ENCODE peak calls at places on chromosomes 7 and 10, in four cellular contexts. P is fibroblast of the aortic adventitia, J is choroid plexus epithelial cell, U is SK-N-SH. S is an unnamed sample.

GRCh38 chr7:109901916-109902315 is 1189.0 kb upstream of the LRRN3 start:
- DNase-seq in P (peak), J (no peak), U (no peak), S (peak)

GRCh38 chr10:86958109-86958830 is at the start of gene SNCG:
- DNase-seq in P (no peak), J (peak), U (no peak), S (peak)

GRCh38 chr7:123538189-123538714 is 3.9 kb upstream of the IQUB start:
- DNase-seq in P (peak), J (peak), U (no peak), S (peak)

GRCh38 chr7:44634839-44635591 is 28.6 kb downstream of the OGDH start:
- DNase-seq in P (peak), J (no peak), U (no peak), S (peak)

GRCh38 chr10:28429573-28430216 is 103.2 kb upstream of the WAC start:
- DNase-seq in P (peak), J (peak), U (no peak), S (peak)

GRCh38 chr7:79529214-79529895 is 75.9 kb upstream of the MAGI2 start:
- DNase-seq in P (no peak), J (peak), U (no peak), S (no peak)

GRCh38 chr10:91879514-91880170 is 29.6 kb downstream of the FGFBP3 start:
- DNase-seq in P (no peak), J (no peak), U (no peak), S (no peak)

GRCh38 chr7:131007439-131008330 is 273.7 kb upstream of the KLF14 start:
- DNase-seq in P (peak), J (peak), U (peak), S (peak)

GRCh38 chr7:149856-150636 is 42.3 kb upstream of the FAM20C start:
- DNase-seq in P (no peak), J (no peak), U (peak), S (peak)

GRCh38 chr7:130732980-130733865 is 784 bp downstream of the KLF14 start:
- DNase-seq in P (no peak), J (peak), U (peak), S (peak)

GRCh38 chr10:91201213-91201996 is 19.1 kb upstream of the PCGF5 start:
- DNase-seq in P (no peak), J (peak), U (no peak), S (peak)

GRCh38 chr10:5125315-5126044 is 31.3 kb downstream of the AKR1C3 start:
- DNase-seq in P (no peak), J (peak), U (no peak), S (peak)

GRCh38 chr7:106568680-106569499 is 92.1 kb downstream of the CCDC71L start:
- DNase-seq in P (peak), J (peak), U (peak), S (peak)

GRCh38 chr10:56109454-56109853 is 251.6 kb downstream of the ZWINT start:
- DNase-seq in P (no peak), J (no peak), U (no peak), S (no peak)

GRCh38 chr10:97464226-97464625 is 18.3 kb downstream of the ZDHHC16 start:
- DNase-seq in P (no peak), J (no peak), U (no peak), S (no peak)

GRCh38 chr7:55018361-55019328 is at the start of gene EGFR:
- DNase-seq in P (peak), J (peak), U (peak), S (peak)

GRCh38 chr10:103752680-103753248 is 102.6 kb downstream of the SH3PXD2A start:
- DNase-seq in P (no peak), J (no peak), U (no peak), S (peak)
- TF ChIP-seq CTCF in P (peak), J (peak), U (peak), S (peak)

GRCh38 chr10:132387723-132388210 is 9.2 kb upstream of the PWWP2B start:
- DNase-seq in P (peak), J (peak), U (peak), S (peak)
- H3K4me3 ChIP-seq in P (no peak), J (no peak), U (no peak), S (no peak)

GRCh38 chr7:144568234-144568633 is 164.7 kb upstream of the NOBOX start:
- DNase-seq in P (no peak), J (no peak), U (no peak), S (no peak)
- TF ChIP-seq CTCF in P (no peak), J (no peak), U (no peak), S (no peak)

GRCh38 chr7:76291346-76292205 is 10.9 kb upstream of the HSPB1 start:
- DNase-seq in P (peak), J (peak), U (peak), S (peak)
- H3K4me3 ChIP-seq in P (peak), J (peak), U (no peak), S (peak)

DNA sequence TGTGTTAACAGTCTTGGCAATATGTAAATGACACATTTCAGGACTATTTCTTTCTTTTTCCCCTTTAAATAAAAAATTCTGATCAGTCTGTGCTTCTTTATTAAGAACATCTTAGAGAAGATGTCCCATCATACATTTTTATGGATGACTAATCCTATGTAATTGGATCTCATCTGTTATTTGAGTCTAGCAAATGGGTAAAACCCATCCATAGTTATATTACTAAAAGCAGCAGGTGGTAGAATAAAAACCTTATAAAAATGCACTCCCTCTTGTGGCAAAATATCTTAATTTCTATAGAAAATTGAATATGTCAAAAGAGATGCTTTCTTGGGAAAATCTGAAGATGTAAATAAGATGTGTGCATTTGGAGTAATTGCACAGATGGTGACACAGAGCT is 35.3 kb downstream of the TRRAP start:
- DNase-seq in P (no peak), J (peak), U (no peak), S (peak)
- TF ChIP-seq CTCF in P (no peak), J (peak), U (peak), S (no peak)

GRCh38 chr10:123865880-123866279 is 25.7 kb downstream of the CPXM2 start:
- DNase-seq in P (no peak), J (no peak), U (no peak), S (no peak)
- H3K4me3 ChIP-seq in P (no peak), J (no peak), U (no peak), S (no peak)

GRCh38 chr10:121070257-121070656 is 219.1 kb downstream of the WDR11 start:
- DNase-seq in P (no peak), J (peak), U (no peak), S (no peak)
- TF ChIP-seq CTCF in P (no peak), J (peak), U (no peak), S (no peak)

GRCh38 chr10:125797999-125798662 is 22.5 kb upstream of the MMP21 start:
- DNase-seq in P (no peak), J (no peak), U (no peak), S (no peak)

GRCh38 chr10:125797424-125797823 is 21.8 kb upstream of the MMP21 start:
- DNase-seq in P (no peak), J (no peak), U (no peak), S (no peak)

GRCh38 chr10:125792342-125793063 is 16.9 kb upstream of the MMP21 start:
- DNase-seq in P (no peak), J (no peak), U (no peak), S (no peak)

GRCh38 chr10:125795637-125796190 is 20.1 kb upstream of the MMP21 start:
- DNase-seq in P (no peak), J (no peak), U (no peak), S (no peak)

DNA sequence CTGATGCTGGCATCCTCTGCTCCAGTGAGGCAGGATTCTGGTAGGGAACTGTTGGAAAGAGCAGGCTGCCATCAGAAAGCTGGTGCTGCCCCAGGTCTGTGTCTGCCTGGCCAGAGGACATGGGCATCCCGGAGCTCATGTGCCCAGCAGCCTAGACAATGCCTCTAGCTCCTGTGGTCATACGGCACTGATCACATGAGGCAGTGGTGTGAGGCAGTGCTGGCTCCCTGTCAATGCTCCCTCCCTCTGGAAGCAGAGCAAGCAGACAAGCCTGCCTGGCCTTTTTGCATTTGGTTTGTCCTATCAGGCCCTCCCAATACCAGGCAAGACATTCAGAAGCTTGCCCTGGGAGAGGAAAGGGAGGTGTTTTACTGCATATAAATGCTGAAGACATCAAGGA is 19.5 kb upstream of the MMP21 start:
- DNase-seq in P (peak), J (peak), U (no peak), S (no peak)
- H3K4me3 ChIP-seq in P (no peak), J (no peak), U (no peak), S (no peak)

GRCh38 chr7:103947026-103947655 is 42.3 kb downstream of the RELN start:
- DNase-seq in P (no peak), J (no peak), U (peak), S (peak)

GRCh38 chr7:103940382-103941268 is 48.8 kb downstream of the RELN start:
- DNase-seq in P (no peak), J (no peak), U (no peak), S (no peak)

GRCh38 chr7:103949374-103949773 is 40.1 kb downstream of the RELN start:
- DNase-seq in P (no peak), J (no peak), U (no peak), S (no peak)

GRCh38 chr7:103941978-103942377 is 47.5 kb downstream of the RELN start:
- DNase-seq in P (no peak), J (no peak), U (no peak), S (no peak)

DNA sequence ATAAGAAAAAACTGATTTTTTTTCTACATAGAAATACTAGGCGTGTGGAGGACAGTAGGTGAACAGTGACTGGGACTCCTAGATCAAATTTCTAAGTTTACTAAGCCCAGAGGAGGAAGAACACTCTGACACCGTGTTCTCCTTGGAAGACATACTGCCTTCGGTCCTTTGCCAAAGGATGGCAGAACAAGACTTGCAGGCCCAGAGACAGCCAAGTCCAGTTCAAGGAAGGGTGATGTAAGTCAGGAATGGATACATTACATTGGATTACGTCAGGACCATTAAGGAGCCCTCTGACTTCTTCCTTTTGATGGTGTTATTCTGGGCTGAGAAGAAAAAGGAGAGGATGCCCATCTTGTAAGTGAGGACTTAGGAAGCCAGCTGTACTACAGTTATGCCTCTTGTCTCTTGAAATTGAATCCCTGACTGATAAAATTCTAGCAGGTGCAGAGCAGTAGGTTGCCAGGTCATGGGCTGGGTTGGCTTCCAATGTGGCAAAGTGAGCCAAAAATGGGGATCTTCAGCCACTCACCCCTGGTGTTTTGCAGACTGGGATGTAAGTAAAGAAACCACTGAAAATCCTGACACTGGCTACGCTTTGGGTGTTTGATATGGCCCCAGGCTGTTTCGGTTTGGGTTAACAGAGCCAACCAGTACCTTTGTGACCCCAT is 45.1 kb downstream of the RELN start:
- DNase-seq in P (no peak), J (no peak), U (no peak), S (peak)
- TF ChIP-seq CTCF in P (no peak), J (no peak), U (no peak), S (no peak)

S was measured in fibroblast of mammary gland.